ENCODE peak calls at places on chromosomes 4 and X, in four cellular contexts. A, B, G and T are unnamed samples.

GRCh38 chrX:97858592-97858991 is 974.9 kb downstream of the RPA4 start:
- DNase-seq in A (no peak), B (no peak), G (no peak), T (no peak)

GRCh38 chrX:118928126-118928525 is 46.3 kb upstream of the LONRF3 start:
- DNase-seq in A (no peak), B (no peak), G (no peak), T (no peak)

GRCh38 chrX:34918856-34919255 is 23.7 kb upstream of the FAM47B start:
- DNase-seq in A (no peak), B (peak), G (peak), T (peak)

GRCh38 chr4:96739101-96739500 is 899.2 kb downstream of the PDHA2 start:
- DNase-seq in A (no peak), B (no peak), G (no peak), T (no peak)

GRCh38 chr4:82784615-82785247 is 13.9 kb downstream of the SCD5 start:
- DNase-seq in A (no peak), B (no peak), G (no peak), T (no peak)

GRCh38 chr4:126267689-126268088 is 952.9 kb downstream of the FAT4 start:
- DNase-seq in A (no peak), B (no peak), G (no peak), T (no peak)

GRCh38 chr4:94570558-94570957 is 118.8 kb downstream of the PDLIM5 start:
- DNase-seq in A (no peak), B (no peak), G (no peak), T (no peak)

GRCh38 chrX:148459343-148459742 is 41.1 kb upstream of the AFF2 start:
- DNase-seq in A (no peak), B (no peak), G (no peak), T (no peak)

GRCh38 chrX:23634181-23634580 is 33.1 kb upstream of the PRDX4 start:
- DNase-seq in A (no peak), B (no peak), G (no peak), T (no peak)

GRCh38 chr4:105283501-105283900 is 136.8 kb downstream of the TET2 start:
- DNase-seq in A (no peak), B (no peak), G (no peak), T (no peak)

GRCh38 chr4:188372856-188373255 is 233.6 kb downstream of the TRIML1 start:
- DNase-seq in A (no peak), B (no peak), G (no peak), T (no peak)

GRCh38 chr4:87896020-87896621 is 63.4 kb downstream of the MEPE start:
- DNase-seq in A (no peak), B (no peak), G (peak), T (no peak)

GRCh38 chr4:150874386-150875226 is 140.5 kb downstream of the LRBA start:
- DNase-seq in A (no peak), B (no peak), G (no peak), T (no peak)

GRCh38 chrX:38805294-38806053 is 4.2 kb downstream of the MID1IP1 start:
- DNase-seq in A (no peak), B (no peak), G (peak), T (peak)

GRCh38 chr4:122803788-122804208 is 22.8 kb upstream of the FGF2 start:
- DNase-seq in A (no peak), B (no peak), G (no peak), T (peak)

DNA sequence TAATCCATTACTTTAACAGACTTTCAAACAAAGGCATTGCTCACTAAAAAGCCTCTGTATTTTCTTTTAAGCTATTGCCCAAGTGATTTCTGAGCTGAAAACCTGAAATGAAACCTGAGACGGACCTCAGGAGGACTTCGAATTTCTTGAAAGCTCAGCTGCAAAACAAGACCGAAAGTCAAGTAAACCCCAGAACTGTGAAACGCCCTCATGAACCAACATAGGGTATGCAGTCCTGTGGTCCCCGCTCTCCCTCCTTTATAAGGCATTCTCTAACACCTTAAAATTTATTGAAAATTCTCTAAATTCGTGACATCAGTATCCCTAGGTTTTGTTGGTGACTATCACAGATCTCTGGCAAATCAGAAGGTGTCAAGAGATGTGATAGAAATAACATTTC is 91.8 kb downstream of the SHISA3 start:
- DNase-seq in A (no peak), B (no peak), G (no peak), T (no peak)
- TF ChIP-seq CTCF in A (no peak), B (no peak), G (no peak), T (no peak)

GRCh38 chr4:143531773-143532491 is 18.4 kb downstream of the SMARCA5 start:
- DNase-seq in A (no peak), B (no peak), G (no peak), T (no peak)

GRCh38 chr4:143531368-143531767 is 17.9 kb downstream of the SMARCA5 start:
- DNase-seq in A (no peak), B (no peak), G (no peak), T (no peak)
- TF ChIP-seq CTCF in A (peak), B (peak), G (peak), T (no peak)

GRCh38 chrX:80430826-80431501 is 10.7 kb downstream of the TENT5D start:
- DNase-seq in A (no peak), B (no peak), G (no peak), T (no peak)
- TF ChIP-seq CTCF in A (no peak), B (no peak), G (no peak), T (peak)

DNA sequence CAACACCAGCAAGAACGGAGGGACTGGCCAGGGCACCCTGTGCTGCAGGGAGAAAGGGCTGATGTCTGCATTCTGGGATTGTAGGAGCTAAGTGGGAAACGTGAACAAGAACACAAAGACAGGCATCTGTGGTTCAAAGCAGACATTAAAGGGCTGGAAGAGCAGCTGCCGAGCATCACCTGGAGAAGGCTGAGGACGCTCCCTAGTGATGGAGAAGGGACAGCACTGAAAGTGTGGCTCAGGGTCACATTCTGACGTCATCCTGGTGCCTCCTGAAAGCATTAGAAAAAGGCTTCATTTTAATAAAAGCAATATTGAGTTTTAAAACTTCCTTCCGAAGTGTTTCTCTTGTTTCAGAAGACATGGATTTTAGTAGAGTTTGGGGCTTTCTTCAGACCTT is 62.3 kb downstream of the CLDN22 start:
- DNase-seq in A (no peak), B (no peak), G (no peak), T (no peak)
- TF ChIP-seq CTCF in A (no peak), B (no peak), G (no peak), T (no peak)

DNA sequence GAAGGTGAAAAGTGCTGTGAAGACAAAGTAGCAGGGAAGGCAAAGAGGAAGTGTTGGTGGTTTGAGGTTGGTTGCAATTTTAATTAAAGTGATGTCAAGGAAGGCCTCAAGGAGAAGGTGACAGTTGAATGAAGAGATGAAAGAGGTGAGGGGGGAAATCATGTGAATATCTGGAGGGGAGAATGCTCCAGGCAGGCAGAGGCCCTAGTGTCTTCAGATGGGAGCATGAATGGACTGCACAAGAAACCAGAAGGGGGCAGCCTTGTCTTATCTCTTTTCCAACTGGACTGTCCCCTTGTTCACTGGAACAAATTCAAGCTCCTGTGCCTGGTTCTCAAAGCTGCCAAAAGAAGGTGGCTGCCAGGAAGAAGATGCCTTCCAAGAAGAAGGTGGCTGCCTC is 68.4 kb downstream of the MAOB start:
- DNase-seq in A (no peak), B (peak), G (no peak), T (peak)
- TF ChIP-seq CTCF in A (no peak), B (peak), G (no peak), T (no peak)

DNA sequence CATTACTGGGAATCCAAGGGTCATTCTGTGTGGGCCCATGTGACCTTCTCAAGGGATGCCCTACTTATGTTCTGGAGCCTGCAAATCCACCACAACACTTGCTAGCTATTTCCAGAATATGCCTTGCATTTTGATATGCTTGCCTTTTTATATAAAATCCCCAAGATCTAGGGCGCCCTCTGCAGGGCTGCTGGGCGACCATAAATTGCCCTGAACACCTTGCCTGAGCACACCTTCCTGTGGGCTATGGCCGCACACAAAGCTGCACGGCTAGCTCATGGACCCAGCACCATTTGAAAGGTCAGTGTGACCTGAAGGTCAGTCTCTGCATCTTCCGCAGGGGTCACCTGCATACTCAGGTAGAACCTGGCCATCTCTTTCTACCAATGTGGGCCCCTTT is 311.7 kb downstream of the NLGN4X start:
- DNase-seq in A (no peak), B (no peak), G (no peak), T (no peak)
- TF ChIP-seq CTCF in A (no peak), B (peak), G (no peak), T (no peak)

DNA sequence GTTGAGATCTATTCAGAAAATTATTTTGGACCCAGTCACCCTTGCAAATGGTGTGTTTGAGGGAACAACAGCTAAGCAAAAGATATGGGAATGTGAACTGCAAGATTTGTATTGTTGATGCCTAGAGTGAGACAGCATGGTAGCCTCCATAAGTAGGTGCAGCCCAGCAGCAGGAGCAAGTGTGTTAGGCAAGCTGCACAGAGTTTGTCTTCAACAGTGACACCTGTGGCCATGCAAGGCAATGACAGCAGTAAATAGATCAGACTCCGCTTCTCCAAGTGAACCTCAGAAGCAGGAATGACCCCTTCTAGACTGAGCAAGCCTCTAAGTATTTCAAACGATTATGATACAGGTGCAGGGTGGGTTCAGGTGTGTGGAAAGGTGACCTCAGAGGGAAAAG is 133.4 kb upstream of the MSX1 start:
- DNase-seq in A (no peak), B (no peak), G (no peak), T (no peak)
- TF ChIP-seq CTCF in A (no peak), B (peak), G (no peak), T (peak)

GRCh38 chrX:6363193-6363592 is 134.5 kb upstream of the NLGN4X start:
- DNase-seq in A (no peak), B (no peak), G (no peak), T (no peak)
- TF ChIP-seq CTCF in A (no peak), B (peak), G (no peak), T (no peak)

DNA sequence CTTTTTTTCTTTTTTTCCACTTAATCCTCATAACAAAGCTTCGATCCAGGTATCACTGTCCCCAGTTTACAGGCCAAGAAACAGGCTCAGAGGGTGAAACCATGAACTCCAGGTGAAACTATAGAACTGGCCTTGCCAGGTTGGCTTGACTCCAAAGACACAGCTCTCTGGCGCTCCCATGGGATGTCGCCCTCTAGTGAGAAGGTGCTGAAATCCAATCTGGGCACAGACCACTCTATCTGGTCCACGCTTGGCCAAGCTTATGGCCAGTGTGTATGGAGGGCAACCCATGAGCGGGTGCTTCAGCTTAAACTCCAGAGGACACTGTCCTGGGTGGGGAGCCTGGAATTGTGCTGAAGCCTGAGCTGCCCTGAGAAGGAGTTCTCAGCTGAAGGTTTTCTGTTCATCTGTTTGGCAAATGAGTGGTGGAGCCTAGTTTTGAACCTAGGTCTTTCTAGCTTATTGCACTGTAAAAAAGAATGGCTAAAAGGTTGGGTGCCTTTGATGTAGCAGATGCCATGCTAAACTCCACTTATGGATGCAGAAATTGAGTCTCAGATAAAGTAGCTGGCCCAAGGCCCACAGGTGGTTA is 70.5 kb downstream of the SEL1L3 start:
- DNase-seq in A (no peak), B (peak), G (peak), T (peak)
- TF ChIP-seq CTCF in A (no peak), B (peak), G (peak), T (peak)